ENCODE peak calls at places on chromosomes 12 and 14, in seven cellular contexts. D is WTC11, F is foreskin fibroblast, T is hepatocyte, U is GM06990, X is RWPE1, G is foreskin keratinocyte. R is an unnamed sample.

GRCh38 chr12:71306808-71307207 is 132.8 kb upstream of the LGR5 start:
- DNase-seq in D (no peak), F (no peak), T (no peak), U (no peak), X (no peak), G (no peak), R (no peak)

GRCh38 chr14:101068293-101068957 is 164.9 kb upstream of the RTL1 start:
- DNase-seq in D (peak; percentile 8), F (no peak), T (no peak), U (no peak), X (no peak), G (no peak), R (no peak)

GRCh38 chr14:96683575-96684289 is 113.5 kb upstream of the VRK1 start:
- DNase-seq in D (no peak), F (no peak), T (no peak), U (no peak), X (no peak), G (no peak), R (no peak)

GRCh38 chr14:72962829-72963312 is 36.6 kb downstream of the DCAF4 start:
- DNase-seq in D (peak; percentile 71), F (peak; percentile 92), T (no peak), U (no peak), X (peak; percentile 84), G (peak; percentile 33), R (no peak)

GRCh38 chr12:14540801-14541462 is 26.8 kb downstream of the PLBD1 start:
- DNase-seq in D (no peak), F (no peak), T (no peak), U (peak; percentile 22), X (no peak), G (peak; percentile 16), R (no peak)

GRCh38 chr12:76069339-76069738 is 15.1 kb downstream of the NAP1L1 start:
- DNase-seq in D (no peak), F (no peak), T (no peak), U (no peak), X (no peak), G (no peak), R (no peak)

GRCh38 chr12:58254463-58254862 is 313.1 kb downstream of the ATP23 start:
- DNase-seq in D (no peak), F (no peak), T (no peak), U (no peak), X (no peak), G (no peak), R (no peak)

GRCh38 chr12:28177461-28177860 is 12.8 kb upstream of the CCDC91 start:
- DNase-seq in D (no peak), F (peak; percentile 28), T (no peak), U (no peak), X (no peak), G (no peak), R (no peak)

GRCh38 chr12:100718212-100718611 is 76.4 kb upstream of the ANO4 start:
- DNase-seq in D (no peak), F (peak; percentile 51), T (no peak), U (no peak), X (no peak), G (no peak), R (no peak)

GRCh38 chr14:92586001-92586947 is 72.7 kb downstream of the RIN3 start:
- DNase-seq in D (no peak), F (peak; percentile 78), T (peak; percentile 52), U (peak; percentile 46), X (no peak), G (no peak), R (peak; percentile 37)

GRCh38 chr12:64099430-64099829 is 122.7 kb downstream of the KICS2 start:
- DNase-seq in D (no peak), F (peak; percentile 93), T (no peak), U (no peak), X (peak; percentile 74), G (no peak), R (no peak)

GRCh38 chr12:94954029-94954685 is 49.3 kb downstream of the NDUFA12 start:
- DNase-seq in D (no peak), F (peak; percentile 67), T (peak; percentile 78), U (no peak), X (peak; percentile 85), G (peak; percentile 94), R (no peak)

GRCh38 chr14:70909788-70910614 is 2.7 kb downstream of the PCNX1 start:
- DNase-seq in D (no peak), F (no peak), T (no peak), U (no peak), X (no peak), G (no peak), R (no peak)

GRCh38 chr14:103723176-103724081 is 7.8 kb downstream of the ZFYVE21 start:
- DNase-seq in D (no peak), F (no peak), T (no peak), U (no peak), X (no peak), G (no peak), R (no peak)

GRCh38 chr14:103725001-103725682 is 9.5 kb downstream of the ZFYVE21 start:
- DNase-seq in D (no peak), F (no peak), T (no peak), U (no peak), X (no peak), G (no peak), R (no peak)

GRCh38 chr14:103726474-103726873 is 10.9 kb downstream of the ZFYVE21 start:
- DNase-seq in D (no peak), F (no peak), T (no peak), U (no peak), X (no peak), G (no peak), R (no peak)

GRCh38 chr14:103725739-103726395 is 10.3 kb downstream of the ZFYVE21 start:
- DNase-seq in D (no peak), F (no peak), T (no peak), U (no peak), X (no peak), G (no peak), R (no peak)

DNA sequence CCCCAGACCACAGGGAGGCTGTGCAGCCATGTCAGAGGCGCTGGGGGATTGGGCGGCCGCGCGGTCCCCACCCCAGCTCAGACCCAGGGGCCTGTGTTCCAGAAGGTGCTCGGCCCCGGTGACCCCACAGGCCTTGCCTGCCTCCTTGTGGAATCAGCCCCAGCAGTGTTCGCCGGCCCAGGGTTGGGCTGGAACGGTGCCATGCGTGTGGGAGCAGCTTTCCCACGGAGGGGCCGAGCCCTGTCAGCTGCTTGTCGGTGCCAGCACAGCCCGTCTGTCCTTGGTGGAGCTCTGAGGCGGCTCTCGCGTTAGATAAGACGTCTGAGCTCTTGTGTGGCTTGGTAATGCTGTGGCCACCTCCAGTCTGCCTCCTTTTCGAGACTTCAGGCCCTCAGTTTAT is 8.5 kb downstream of the ZFYVE21 start:
- DNase-seq in D (no peak), F (peak; percentile 61), T (no peak), U (no peak), X (no peak), G (no peak), R (no peak)
- TF ChIP-seq CTCF in D (no peak), F (no peak), T (no peak), U (no peak), X (no peak), G (peak; percentile 10), R (no peak)

GRCh38 chr12:129186952-129187351 is 333.7 kb downstream of the GLT1D1 start:
- DNase-seq in D (no peak), F (no peak), T (no peak), U (no peak), X (no peak), G (no peak), R (no peak)

GRCh38 chr12:129185855-129186254 is 332.6 kb downstream of the GLT1D1 start:
- DNase-seq in D (no peak), F (no peak), T (no peak), U (no peak), X (no peak), G (no peak), R (no peak)

GRCh38 chr12:129193263-129193871 is 340.1 kb downstream of the GLT1D1 start:
- DNase-seq in D (peak; percentile 32), F (peak; percentile 1), T (no peak), U (no peak), X (no peak), G (no peak), R (peak; percentile 4)

GRCh38 chr12:129195081-129195480 is 341.8 kb downstream of the GLT1D1 start:
- DNase-seq in D (no peak), F (no peak), T (no peak), U (no peak), X (no peak), G (no peak), R (no peak)

GRCh38 chr12:129190827-129191226 is 337.5 kb downstream of the GLT1D1 start:
- DNase-seq in D (peak; percentile 15), F (no peak), T (no peak), U (no peak), X (no peak), G (no peak), R (no peak)
- TF ChIP-seq CTCF in D (no peak), F (no peak), T (no peak), U (no peak), X (no peak), G (no peak), R (no peak)

GRCh38 chr12:89157413-89157812 is 194.9 kb downstream of the DUSP6 start:
- DNase-seq in D (no peak), F (no peak), T (peak; percentile 10), U (no peak), X (no peak), G (no peak), R (no peak)

GRCh38 chr12:89156324-89156723 is 196.0 kb downstream of the DUSP6 start:
- DNase-seq in D (no peak), F (peak; percentile 36), T (no peak), U (no peak), X (no peak), G (no peak), R (no peak)

GRCh38 chr12:89156862-89157262 is 195.4 kb downstream of the DUSP6 start:
- DNase-seq in D (no peak), F (peak; percentile 79), T (no peak), U (no peak), X (no peak), G (no peak), R (no peak)

GRCh38 chr12:89153341-89153740 is 199.0 kb downstream of the DUSP6 start:
- DNase-seq in D (no peak), F (no peak), T (no peak), U (no peak), X (no peak), G (no peak), R (no peak)

DNA sequence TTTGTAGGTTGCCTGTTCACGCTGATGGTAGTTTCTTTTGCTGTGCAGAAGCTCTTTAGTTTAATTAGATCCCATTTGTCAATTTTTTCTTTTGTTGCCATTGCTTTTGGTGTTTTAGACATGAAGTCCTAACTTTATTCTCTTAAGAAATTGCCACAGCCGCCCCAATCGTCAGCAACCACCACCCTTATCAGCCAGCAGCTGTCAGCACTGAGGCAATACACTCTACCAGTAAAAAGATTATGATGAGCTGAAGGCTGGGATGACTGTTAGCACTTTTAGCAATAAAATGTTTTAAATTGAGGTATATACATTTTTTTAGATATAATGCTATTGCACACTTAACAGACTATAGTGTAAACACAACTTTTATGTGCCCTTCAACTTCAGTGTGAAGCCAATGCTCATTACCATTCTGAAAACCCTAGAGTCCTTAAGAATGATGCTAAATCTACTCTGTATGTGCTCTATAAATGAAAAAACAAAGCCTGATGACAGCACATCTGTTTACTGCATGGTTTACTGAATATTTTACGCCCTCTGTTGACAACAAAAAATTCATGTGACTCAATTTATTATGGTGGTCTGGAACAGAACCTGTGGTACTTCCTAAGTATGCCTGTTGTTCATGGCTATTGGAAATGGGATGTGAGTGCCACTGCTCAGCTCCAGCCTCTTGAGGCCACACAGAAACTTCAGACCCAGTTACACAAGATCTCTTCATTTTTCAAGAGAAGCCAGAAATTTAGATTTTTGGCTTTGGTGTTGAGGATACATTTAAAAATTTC is 197.4 kb downstream of the DUSP6 start:
- DNase-seq in D (no peak), F (peak; percentile 53), T (peak; percentile 6), U (no peak), X (no peak), G (no peak), R (no peak)
- TF ChIP-seq CTCF in D (no peak), F (no peak), T (peak; percentile 28), U (no peak), X (no peak), G (no peak), R (no peak)

GRCh38 chr14:55245657-55246268 is 25.5 kb upstream of the FBXO34 start:
- DNase-seq in D (no peak), F (peak; percentile 57), T (peak; percentile 58), U (no peak), X (no peak), G (no peak), R (no peak)
- TF ChIP-seq CTCF in D (no peak), F (peak; percentile 75), T (peak; percentile 58), U (peak; percentile 80), X (peak; percentile 6), G (peak; percentile 76), R (peak; percentile 70)